ENCODE peak calls at places on chromosomes 4 and X, in eight cellular contexts. One of them, this sample, is unnamed.

GRCh38 chr4:74223801-74224200 is 65.9 kb downstream of the MTHFD2L start:
- DNase-seq in Peyer's patch: no peak
- DNase-seq in suprapubic skin: no peak
- DNase-seq in ovary: no peak
- DNase-seq in esophagus squamous epithelium: no peak
- DNase-seq in HCT116: no peak
- DNase-seq in thyroid gland: no peak
- DNase-seq in breast epithelium: no peak
- DNase-seq in this sample: no peak

GRCh38 chrX:24424948-24425347 is 40.1 kb upstream of the PDK3 start:
- DNase-seq in Peyer's patch: peak
- DNase-seq in suprapubic skin: peak
- DNase-seq in ovary: peak
- DNase-seq in esophagus squamous epithelium: no peak
- DNase-seq in HCT116: no peak
- DNase-seq in thyroid gland: peak
- DNase-seq in breast epithelium: peak
- DNase-seq in this sample: peak

GRCh38 chr4:2941138-2942036 is 21.8 kb downstream of the NOP14 start:
- DNase-seq in Peyer's patch: peak
- DNase-seq in suprapubic skin: no peak
- DNase-seq in ovary: no peak
- DNase-seq in esophagus squamous epithelium: no peak
- DNase-seq in HCT116: no peak
- DNase-seq in thyroid gland: no peak
- DNase-seq in breast epithelium: no peak
- DNase-seq in this sample: peak

GRCh38 chr4:13866881-13867280 is 239.4 kb upstream of the BOD1L1 start:
- DNase-seq in Peyer's patch: no peak
- DNase-seq in suprapubic skin: no peak
- DNase-seq in ovary: no peak
- DNase-seq in esophagus squamous epithelium: no peak
- DNase-seq in HCT116: no peak
- DNase-seq in thyroid gland: no peak
- DNase-seq in breast epithelium: no peak
- DNase-seq in this sample: no peak

GRCh38 chr4:81609844-81610243 is 138.1 kb upstream of the RASGEF1B start:
- DNase-seq in Peyer's patch: no peak
- DNase-seq in suprapubic skin: no peak
- DNase-seq in ovary: no peak
- DNase-seq in esophagus squamous epithelium: no peak
- DNase-seq in HCT116: no peak
- DNase-seq in thyroid gland: no peak
- DNase-seq in breast epithelium: no peak
- DNase-seq in this sample: no peak

GRCh38 chrX:139554367-139554766 is 23.8 kb downstream of the F9 start:
- DNase-seq in Peyer's patch: no peak
- DNase-seq in suprapubic skin: no peak
- DNase-seq in ovary: no peak
- DNase-seq in esophagus squamous epithelium: no peak
- DNase-seq in HCT116: no peak
- DNase-seq in thyroid gland: no peak
- DNase-seq in breast epithelium: no peak
- DNase-seq in this sample: no peak

GRCh38 chr4:67320645-67321044 is 224.7 kb downstream of the CENPC start:
- DNase-seq in Peyer's patch: no peak
- DNase-seq in suprapubic skin: peak
- DNase-seq in ovary: no peak
- DNase-seq in esophagus squamous epithelium: no peak
- DNase-seq in HCT116: no peak
- DNase-seq in thyroid gland: no peak
- DNase-seq in breast epithelium: no peak
- DNase-seq in this sample: no peak

GRCh38 chrX:11533211-11533651 is 132.5 kb downstream of the ARHGAP6 start:
- DNase-seq in Peyer's patch: no peak
- DNase-seq in suprapubic skin: no peak
- DNase-seq in ovary: no peak
- DNase-seq in esophagus squamous epithelium: no peak
- DNase-seq in HCT116: peak
- DNase-seq in thyroid gland: no peak
- DNase-seq in breast epithelium: no peak
- DNase-seq in this sample: no peak

GRCh38 chr4:121112530-121112929 is 40.2 kb upstream of the NDNF start:
- DNase-seq in Peyer's patch: no peak
- DNase-seq in suprapubic skin: no peak
- DNase-seq in ovary: no peak
- DNase-seq in esophagus squamous epithelium: no peak
- DNase-seq in HCT116: no peak
- DNase-seq in thyroid gland: no peak
- DNase-seq in breast epithelium: no peak
- DNase-seq in this sample: no peak

GRCh38 chr4:65510976-65511375 is 159.3 kb downstream of the EPHA5 start:
- DNase-seq in Peyer's patch: no peak
- DNase-seq in suprapubic skin: no peak
- DNase-seq in ovary: no peak
- DNase-seq in esophagus squamous epithelium: no peak
- DNase-seq in HCT116: no peak
- DNase-seq in thyroid gland: no peak
- DNase-seq in breast epithelium: no peak
- DNase-seq in this sample: no peak

GRCh38 chr4:73612032-73612431 is 8.2 kb downstream of the RASSF6 start:
- DNase-seq in Peyer's patch: no peak
- DNase-seq in suprapubic skin: no peak
- DNase-seq in ovary: no peak
- DNase-seq in esophagus squamous epithelium: no peak
- DNase-seq in HCT116: no peak
- DNase-seq in thyroid gland: no peak
- DNase-seq in breast epithelium: no peak
- DNase-seq in this sample: no peak

GRCh38 chr4:106909776-106910175 is 126.3 kb downstream of the DKK2 start:
- DNase-seq in Peyer's patch: no peak
- DNase-seq in suprapubic skin: no peak
- DNase-seq in ovary: no peak
- DNase-seq in esophagus squamous epithelium: no peak
- DNase-seq in HCT116: no peak
- DNase-seq in thyroid gland: no peak
- DNase-seq in breast epithelium: no peak
- DNase-seq in this sample: no peak

GRCh38 chr4:48329976-48330375 is 11.4 kb upstream of the SLAIN2 start:
- DNase-seq in Peyer's patch: no peak
- DNase-seq in suprapubic skin: no peak
- DNase-seq in ovary: no peak
- DNase-seq in esophagus squamous epithelium: no peak
- DNase-seq in HCT116: no peak
- DNase-seq in thyroid gland: no peak
- DNase-seq in breast epithelium: no peak
- DNase-seq in this sample: no peak

GRCh38 chr4:186058253-186058979 is 10.5 kb upstream of the TLR3 start:
- DNase-seq in Peyer's patch: no peak
- DNase-seq in suprapubic skin: no peak
- DNase-seq in ovary: no peak
- DNase-seq in esophagus squamous epithelium: no peak
- DNase-seq in HCT116: no peak
- DNase-seq in thyroid gland: no peak
- DNase-seq in breast epithelium: no peak
- DNase-seq in this sample: no peak

GRCh38 chr4:1927675-1928074 is 56.5 kb downstream of the NSD2 start:
- DNase-seq in Peyer's patch: no peak
- DNase-seq in suprapubic skin: no peak
- DNase-seq in ovary: no peak
- DNase-seq in esophagus squamous epithelium: no peak
- DNase-seq in HCT116: no peak
- DNase-seq in thyroid gland: no peak
- DNase-seq in breast epithelium: no peak
- DNase-seq in this sample: no peak

GRCh38 chrX:4043951-4044350 is 330.5 kb upstream of the PRKX start:
- DNase-seq in Peyer's patch: no peak
- DNase-seq in suprapubic skin: no peak
- DNase-seq in ovary: no peak
- DNase-seq in esophagus squamous epithelium: no peak
- DNase-seq in HCT116: no peak
- DNase-seq in thyroid gland: no peak
- DNase-seq in breast epithelium: no peak
- DNase-seq in this sample: no peak

GRCh38 chr4:4386296-4386735 is 586 bp upstream of the NSG1 start:
- DNase-seq in Peyer's patch: peak
- DNase-seq in suprapubic skin: no peak
- DNase-seq in ovary: peak
- DNase-seq in esophagus squamous epithelium: no peak
- DNase-seq in HCT116: no peak
- DNase-seq in thyroid gland: no peak
- DNase-seq in breast epithelium: no peak
- DNase-seq in this sample: no peak

DNA sequence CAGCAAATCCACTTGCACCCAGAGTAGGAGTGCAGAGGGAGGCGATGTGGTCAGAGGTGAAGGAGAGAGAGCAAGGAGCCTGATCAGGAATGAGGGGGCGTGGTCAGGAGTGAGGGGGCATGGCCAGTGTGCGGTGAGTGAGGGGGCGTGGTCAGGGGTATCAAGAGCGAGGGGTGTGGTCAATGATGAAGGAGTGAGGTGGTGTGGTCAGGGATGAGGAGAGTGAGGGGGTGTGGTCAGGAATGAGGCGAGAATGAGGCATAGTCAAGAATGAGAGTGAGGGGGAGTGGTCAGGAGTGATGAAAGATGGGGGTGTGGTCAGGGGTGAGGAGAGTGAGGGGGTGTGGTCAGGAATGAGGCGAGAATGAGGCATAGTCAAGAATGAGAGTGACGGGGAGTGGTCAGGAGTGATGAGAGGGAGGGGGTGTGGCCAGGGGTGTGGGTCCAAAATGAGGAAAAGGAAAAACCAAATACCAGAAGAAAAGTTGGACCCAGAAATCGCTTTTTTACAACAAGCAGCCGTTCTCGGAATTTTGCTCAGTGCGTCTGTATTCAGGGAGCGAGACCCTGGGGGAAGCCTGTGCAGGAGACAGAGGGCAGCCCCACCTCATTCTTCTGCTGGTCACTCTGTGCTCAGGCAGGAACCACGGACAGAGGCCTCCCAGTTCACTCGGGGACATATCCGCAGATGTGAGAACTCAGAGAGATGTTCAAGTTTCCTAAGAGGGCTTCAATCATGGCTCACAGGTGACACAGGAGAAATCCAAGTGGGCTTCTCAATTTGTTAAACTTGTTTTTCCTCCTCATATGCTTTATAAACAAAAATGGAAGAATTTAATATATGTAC is 47.5 kb downstream of the MAGEA1 start:
- DNase-seq in Peyer's patch: no peak
- DNase-seq in suprapubic skin: no peak
- DNase-seq in ovary: peak
- DNase-seq in esophagus squamous epithelium: no peak
- DNase-seq in HCT116: peak
- DNase-seq in thyroid gland: peak
- DNase-seq in breast epithelium: no peak
- DNase-seq in this sample: peak
- H3K4me3 ChIP-seq in Peyer's patch: no peak
- H3K4me3 ChIP-seq in suprapubic skin: no peak
- H3K4me3 ChIP-seq in ovary: no peak
- H3K4me3 ChIP-seq in esophagus squamous epithelium: no peak
- H3K4me3 ChIP-seq in HCT116: no peak
- H3K4me3 ChIP-seq in thyroid gland: no peak
- H3K4me3 ChIP-seq in breast epithelium: no peak
- H3K4me3 ChIP-seq in this sample: no peak

GRCh38 chr4:88817740-88818139 is 120.1 kb upstream of the NAP1L5 start:
- DNase-seq in Peyer's patch: no peak
- DNase-seq in suprapubic skin: no peak
- DNase-seq in ovary: no peak
- DNase-seq in esophagus squamous epithelium: no peak
- DNase-seq in HCT116: no peak
- DNase-seq in thyroid gland: no peak
- DNase-seq in breast epithelium: no peak
- DNase-seq in this sample: no peak
- TF ChIP-seq POLR2A in Peyer's patch: no peak
- TF ChIP-seq POLR2A in suprapubic skin: no peak
- TF ChIP-seq POLR2A in ovary: no peak
- TF ChIP-seq POLR2A in esophagus squamous epithelium: no peak
- TF ChIP-seq POLR2A in HCT116: no peak
- TF ChIP-seq POLR2A in thyroid gland: no peak
- TF ChIP-seq POLR2A in breast epithelium: no peak
- TF ChIP-seq POLR2A in this sample: no peak

GRCh38 chr4:162498168-162498567 is 334.4 kb upstream of the FSTL5 start:
- DNase-seq in Peyer's patch: no peak
- DNase-seq in suprapubic skin: no peak
- DNase-seq in ovary: no peak
- DNase-seq in esophagus squamous epithelium: no peak
- DNase-seq in HCT116: no peak
- DNase-seq in thyroid gland: no peak
- DNase-seq in breast epithelium: no peak
- DNase-seq in this sample: no peak

GRCh38 chr4:162506253-162506652 is 342.5 kb upstream of the FSTL5 start:
- DNase-seq in Peyer's patch: no peak
- DNase-seq in suprapubic skin: no peak
- DNase-seq in ovary: no peak
- DNase-seq in esophagus squamous epithelium: no peak
- DNase-seq in HCT116: no peak
- DNase-seq in thyroid gland: no peak
- DNase-seq in breast epithelium: no peak
- DNase-seq in this sample: no peak

GRCh38 chr4:162499478-162499877 is 335.7 kb upstream of the FSTL5 start:
- DNase-seq in Peyer's patch: no peak
- DNase-seq in suprapubic skin: no peak
- DNase-seq in ovary: no peak
- DNase-seq in esophagus squamous epithelium: no peak
- DNase-seq in HCT116: no peak
- DNase-seq in thyroid gland: no peak
- DNase-seq in breast epithelium: no peak
- DNase-seq in this sample: no peak

GRCh38 chr4:162503868-162504267 is 340.1 kb upstream of the FSTL5 start:
- DNase-seq in Peyer's patch: no peak
- DNase-seq in suprapubic skin: no peak
- DNase-seq in ovary: no peak
- DNase-seq in esophagus squamous epithelium: no peak
- DNase-seq in HCT116: no peak
- DNase-seq in thyroid gland: no peak
- DNase-seq in breast epithelium: no peak
- DNase-seq in this sample: no peak

DNA sequence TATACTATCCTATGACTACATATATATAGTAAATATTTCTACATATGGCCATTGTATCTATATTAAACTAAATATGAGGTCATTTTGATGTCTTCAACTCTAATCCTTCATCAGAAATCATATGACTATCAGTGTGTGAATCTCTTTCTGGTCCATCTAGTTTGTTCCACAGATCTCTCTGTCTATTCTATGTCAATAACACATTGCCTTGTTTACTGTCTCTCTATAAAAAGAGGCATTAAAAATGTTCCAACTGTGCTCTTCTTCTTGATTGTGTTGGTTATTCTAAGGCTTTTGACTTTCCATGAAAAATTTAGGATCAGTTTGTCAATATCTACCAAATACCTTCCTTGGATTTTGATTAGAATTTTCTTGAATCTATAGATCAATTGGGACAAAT is 338.3 kb upstream of the FSTL5 start:
- DNase-seq in Peyer's patch: no peak
- DNase-seq in suprapubic skin: no peak
- DNase-seq in ovary: no peak
- DNase-seq in esophagus squamous epithelium: no peak
- DNase-seq in HCT116: no peak
- DNase-seq in thyroid gland: no peak
- DNase-seq in breast epithelium: no peak
- DNase-seq in this sample: no peak
- TF ChIP-seq CTCF in Peyer's patch: no peak
- TF ChIP-seq CTCF in suprapubic skin: no peak
- TF ChIP-seq CTCF in ovary: no peak
- TF ChIP-seq CTCF in esophagus squamous epithelium: no peak
- TF ChIP-seq CTCF in HCT116: no peak
- TF ChIP-seq CTCF in thyroid gland: no peak
- TF ChIP-seq CTCF in breast epithelium: no peak
- TF ChIP-seq CTCF in this sample: no peak

GRCh38 chr4:183541081-183542045 is 36.5 kb downstream of the ING2 start:
- DNase-seq in Peyer's patch: no peak
- DNase-seq in suprapubic skin: no peak
- DNase-seq in ovary: peak
- DNase-seq in esophagus squamous epithelium: no peak
- DNase-seq in HCT116: no peak
- DNase-seq in thyroid gland: no peak
- DNase-seq in breast epithelium: no peak
- DNase-seq in this sample: no peak
- H3K4me3 ChIP-seq in Peyer's patch: no peak
- H3K4me3 ChIP-seq in suprapubic skin: no peak
- H3K4me3 ChIP-seq in ovary: no peak
- H3K4me3 ChIP-seq in esophagus squamous epithelium: no peak
- H3K4me3 ChIP-seq in HCT116: no peak
- H3K4me3 ChIP-seq in thyroid gland: no peak
- H3K4me3 ChIP-seq in breast epithelium: peak
- H3K4me3 ChIP-seq in this sample: no peak

This sample was measured in adrenal gland.